ENCODE peak calls at places on chromosomes 1 and 21, in nine cellular contexts. R is fibroblast of lung, E is heart right ventricle, T is transverse colon, F is MM.1S, B is mesendoderm, S is HCT116, K is neural progenitor cell, A is Karpas-422. W is an unnamed sample.

GRCh38 chr1:185446131-185446530 is 129.1 kb upstream of the IVNS1ABP start:
- DNase-seq in R (no peak), E (no peak), T (no peak), F (no peak), B (no peak), S (no peak), K (no peak), A (no peak), W (no peak)

GRCh38 chr1:2169200-2169836 is 25.3 kb downstream of the FAAP20 start:
- DNase-seq in R (no peak), E (no peak), T (no peak), F (no peak), B (no peak), S (no peak), K (no peak), A (no peak), W (no peak)

GRCh38 chr1:115240321-115240720 is 97.7 kb downstream of the NGF start:
- DNase-seq in R (peak), E (no peak), T (no peak), F (no peak), B (no peak), S (no peak), K (no peak), A (no peak), W (no peak)

GRCh38 chr21:36104306-36105300 is 30.3 kb upstream of the CBR3 start:
- DNase-seq in R (peak), E (peak), T (peak), F (no peak), B (peak), S (peak), K (peak), A (peak), W (peak)

GRCh38 chr1:157773723-157774350 is 3.1 kb downstream of the FCRL2 start:
- DNase-seq in R (no peak), E (no peak), T (peak), F (peak), B (peak), S (no peak), K (peak), A (peak), W (no peak)

GRCh38 chr1:83932281-83932680 is 66.7 kb downstream of the TTLL7 start:
- DNase-seq in R (no peak), E (no peak), T (no peak), F (no peak), B (no peak), S (no peak), K (no peak), A (no peak), W (no peak)

GRCh38 chr1:10901894-10902805 is 105.7 kb upstream of the CASZ1 start:
- DNase-seq in R (no peak), E (no peak), T (no peak), F (no peak), B (peak), S (no peak), K (no peak), A (no peak), W (no peak)

GRCh38 chr1:174118726-174119125 is 40.6 kb upstream of the RABGAP1L start:
- DNase-seq in R (no peak), E (no peak), T (no peak), F (no peak), B (no peak), S (no peak), K (no peak), A (no peak), W (no peak)

GRCh38 chr1:54265661-54266060 is 65.7 kb downstream of the MRPL37 start:
- DNase-seq in R (no peak), E (no peak), T (no peak), F (no peak), B (no peak), S (no peak), K (no peak), A (no peak), W (no peak)

GRCh38 chr1:54270543-54270942 is 70.6 kb downstream of the MRPL37 start:
- DNase-seq in R (no peak), E (no peak), T (no peak), F (no peak), B (no peak), S (no peak), K (no peak), A (no peak), W (no peak)

GRCh38 chr1:54268714-54269297 is 68.8 kb downstream of the MRPL37 start:
- DNase-seq in R (no peak), E (no peak), T (no peak), F (no peak), B (no peak), S (no peak), K (no peak), A (no peak), W (no peak)

GRCh38 chr1:54266195-54266594 is 66.2 kb downstream of the MRPL37 start:
- DNase-seq in R (no peak), E (no peak), T (no peak), F (no peak), B (no peak), S (no peak), K (no peak), A (no peak), W (no peak)

DNA sequence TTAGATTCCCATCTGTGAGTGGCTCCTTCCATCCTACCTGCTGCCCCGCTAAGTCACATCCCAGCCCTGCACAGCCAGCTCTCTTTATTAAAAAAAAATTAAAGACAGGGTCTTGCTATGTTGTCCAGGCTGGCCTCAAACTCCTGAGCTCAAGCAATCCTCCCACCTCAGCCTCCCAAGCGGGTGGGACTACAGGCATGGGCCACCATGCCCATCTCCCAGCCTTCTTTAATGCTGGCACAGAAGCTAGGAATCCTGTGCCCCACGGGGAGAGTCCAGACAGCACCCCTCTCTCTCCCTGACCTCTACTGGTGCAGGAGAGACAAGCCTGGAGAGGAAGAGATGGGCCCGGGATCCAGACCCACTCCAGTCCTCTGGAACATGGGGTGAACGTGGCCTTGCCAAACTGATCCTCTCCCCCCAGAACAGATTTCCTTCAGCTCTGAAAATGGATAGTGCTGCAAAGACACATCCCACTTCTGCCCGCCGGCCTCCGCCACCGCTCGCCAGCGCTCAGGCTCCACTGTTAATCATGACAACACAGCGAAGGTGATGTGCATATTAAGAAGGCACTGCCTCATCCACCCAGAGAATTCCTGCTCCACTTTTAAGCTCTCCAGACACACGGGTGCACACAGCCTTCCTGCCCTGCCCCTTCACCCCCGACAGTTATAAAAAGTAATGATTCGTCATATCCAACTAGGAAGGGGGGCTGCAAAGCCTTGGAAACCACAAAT is 68.0 kb downstream of the MRPL37 start:
- DNase-seq in R (no peak), E (no peak), T (no peak), F (no peak), B (no peak), S (no peak), K (no peak), A (no peak), W (no peak)
- H3K27ac ChIP-seq in R (no peak), E (no peak), T (no peak), F (no peak), B (no peak), S (no peak), K (no peak), A (no peak), W (no peak)

GRCh38 chr21:45064618-45065399 is 9.6 kb upstream of the ADARB1 start:
- DNase-seq in R (peak), E (no peak), T (no peak), F (no peak), B (peak), S (no peak), K (no peak), A (no peak), W (no peak)
- H3K27ac ChIP-seq in R (no peak), E (no peak), T (no peak), F (no peak), B (no peak), S (no peak), K (no peak), A (no peak), W (no peak)

GRCh38 chr21:43603230-43603626 is 56.1 kb downstream of the HSF2BP start:
- DNase-seq in R (no peak), E (peak), T (no peak), F (no peak), B (no peak), S (no peak), K (no peak), A (no peak), W (no peak)
- H3K27ac ChIP-seq in R (no peak), E (no peak), T (no peak), F (no peak), B (no peak), S (no peak), K (no peak), A (no peak), W (no peak)

GRCh38 chr1:212166296-212167039 is 118.7 kb upstream of the PPP2R5A start:
- DNase-seq in R (no peak), E (peak), T (no peak), F (no peak), B (no peak), S (no peak), K (no peak), A (peak), W (no peak)
- H3K27ac ChIP-seq in R (no peak), E (peak), T (no peak), F (no peak), B (no peak), S (no peak), K (no peak), A (no peak), W (no peak)

GRCh38 chr1:8905582-8906191 is 27.2 kb upstream of the ENO1 start:
- DNase-seq in R (peak), E (no peak), T (no peak), F (no peak), B (no peak), S (no peak), K (no peak), A (no peak), W (no peak)

GRCh38 chr1:8903908-8904650 is 25.6 kb upstream of the ENO1 start:
- DNase-seq in R (peak), E (no peak), T (peak), F (no peak), B (peak), S (no peak), K (no peak), A (no peak), W (peak)

GRCh38 chr1:8902765-8903164 is 24.3 kb upstream of the ENO1 start:
- DNase-seq in R (peak), E (no peak), T (no peak), F (no peak), B (no peak), S (no peak), K (no peak), A (no peak), W (no peak)

GRCh38 chr1:8899046-8899445 is 20.6 kb upstream of the ENO1 start:
- DNase-seq in R (no peak), E (no peak), T (no peak), F (no peak), B (no peak), S (no peak), K (no peak), A (no peak), W (no peak)

DNA sequence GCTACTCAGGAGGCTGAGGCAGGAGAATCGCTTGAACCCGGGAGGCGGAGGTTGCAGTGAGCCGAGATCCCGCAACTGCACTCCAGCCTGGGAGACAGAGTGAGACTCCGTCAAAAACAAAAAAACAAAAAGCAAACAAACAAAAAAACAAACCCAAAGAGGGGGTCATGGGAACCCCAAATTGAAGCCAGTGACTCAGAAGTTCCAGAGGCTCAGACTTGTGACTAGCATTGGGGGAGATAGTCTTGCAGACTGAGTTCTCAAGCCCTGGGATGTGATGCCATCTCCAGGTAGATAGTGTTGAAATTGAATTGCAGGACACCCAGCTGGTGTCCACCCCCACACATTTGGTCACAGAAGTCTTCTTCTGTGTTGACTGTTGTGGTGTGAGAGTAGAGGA is 24.9 kb upstream of the ENO1 start:
- DNase-seq in R (peak), E (no peak), T (no peak), F (peak), B (no peak), S (no peak), K (no peak), A (no peak), W (peak)
- H3K27ac ChIP-seq in R (peak), E (no peak), T (no peak), F (no peak), B (peak), S (peak), K (no peak), A (no peak), W (peak)

GRCh38 chr1:55038552-55038838 is 853 bp upstream of the PCSK9 start:
- DNase-seq in R (no peak), E (no peak), T (no peak), F (no peak), B (no peak), S (no peak), K (no peak), A (no peak), W (no peak)
- H3K27ac ChIP-seq in R (no peak), E (no peak), T (no peak), F (no peak), B (no peak), S (no peak), K (no peak), A (no peak), W (no peak)

GRCh38 chr1:198906739-198907422 is 268.0 kb downstream of the PTPRC start:
- DNase-seq in R (no peak), E (no peak), T (no peak), F (no peak), B (no peak), S (no peak), K (no peak), A (no peak), W (no peak)
- H3K27ac ChIP-seq in R (no peak), E (peak), T (no peak), F (no peak), B (no peak), S (no peak), K (no peak), A (no peak), W (no peak)

DNA sequence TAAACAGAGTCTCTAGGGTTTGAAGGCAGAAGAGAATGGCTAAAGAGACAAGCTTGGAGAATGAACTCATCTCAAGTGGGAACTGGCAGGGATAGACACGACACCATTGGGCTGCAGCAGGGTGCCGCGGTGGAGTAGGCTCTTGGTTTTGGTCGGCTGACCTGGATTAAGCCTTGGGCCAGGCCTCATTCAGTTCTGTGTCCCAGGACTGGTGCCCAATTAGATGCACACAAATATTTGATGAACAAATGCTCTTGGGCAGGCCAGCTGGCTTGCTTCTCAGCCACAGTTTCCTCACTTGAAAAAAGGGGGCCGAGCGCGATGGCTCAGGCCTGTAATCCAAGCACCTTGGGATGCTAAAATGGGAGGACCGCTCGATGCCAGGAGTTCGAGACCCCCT is 53.4 kb upstream of the CITED4 start:
- DNase-seq in R (no peak), E (no peak), T (no peak), F (no peak), B (no peak), S (no peak), K (no peak), A (no peak), W (no peak)
- H3K27ac ChIP-seq in R (no peak), E (no peak), T (no peak), F (no peak), B (no peak), S (no peak), K (no peak), A (no peak), W (no peak)

GRCh38 chr1:53542551-53542950 is 83.4 kb downstream of the DMRTB1 start:
- DNase-seq in R (no peak), E (no peak), T (no peak), F (no peak), B (no peak), S (no peak), K (no peak), A (no peak), W (no peak)

GRCh38 chr1:53541263-53541625 is 82.0 kb downstream of the DMRTB1 start:
- DNase-seq in R (no peak), E (no peak), T (no peak), F (no peak), B (no peak), S (no peak), K (no peak), A (no peak), W (no peak)

GRCh38 chr1:53540604-53541262 is 81.5 kb downstream of the DMRTB1 start:
- DNase-seq in R (no peak), E (no peak), T (no peak), F (no peak), B (no peak), S (no peak), K (no peak), A (no peak), W (no peak)

GRCh38 chr1:53543130-53543770 is 84.1 kb downstream of the DMRTB1 start:
- DNase-seq in R (no peak), E (no peak), T (no peak), F (no peak), B (no peak), S (no peak), K (no peak), A (no peak), W (peak)

DNA sequence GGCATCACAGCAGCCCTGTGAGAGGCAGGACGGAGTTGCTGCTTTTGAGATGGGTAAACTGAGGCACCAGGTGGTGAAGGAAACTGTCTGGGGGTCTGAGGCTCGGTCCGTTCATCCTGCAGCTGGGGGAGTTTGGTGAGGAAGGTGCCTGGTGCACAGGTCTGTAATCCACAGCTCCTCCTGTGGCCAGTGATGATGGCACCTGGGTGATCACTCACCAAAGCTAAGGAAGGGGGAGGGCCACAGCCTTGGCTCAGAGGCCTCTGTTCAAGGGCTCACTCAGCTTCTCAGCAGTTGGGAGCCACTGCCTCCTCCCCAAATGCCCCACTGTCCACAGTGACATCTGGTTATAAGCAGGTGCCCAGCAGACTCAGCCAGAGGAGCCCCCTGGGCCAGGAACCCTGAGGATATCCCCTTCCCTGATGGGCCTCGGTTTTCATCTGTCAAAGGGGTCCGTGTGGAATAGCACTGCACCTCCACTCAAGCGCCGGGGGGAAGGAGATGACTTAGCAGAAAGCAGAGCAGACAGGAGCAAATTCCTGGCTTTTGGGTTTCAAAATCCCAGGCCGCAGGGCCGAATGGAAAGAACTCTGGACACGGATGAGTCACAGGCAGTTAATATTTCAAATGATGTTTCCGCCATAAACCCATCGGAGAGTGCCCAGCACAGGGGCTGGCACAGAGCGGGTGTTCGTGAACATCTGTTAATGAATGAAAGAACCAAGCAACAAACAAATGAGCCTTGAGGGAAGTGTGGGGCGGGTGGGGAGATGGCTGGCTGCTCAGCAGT is 82.8 kb downstream of the DMRTB1 start:
- DNase-seq in R (peak), E (no peak), T (peak), F (peak), B (peak), S (peak), K (peak), A (peak), W (peak)
- H3K27ac ChIP-seq in R (peak), E (no peak), T (peak), F (no peak), B (no peak), S (peak), K (no peak), A (no peak), W (peak)

DNA sequence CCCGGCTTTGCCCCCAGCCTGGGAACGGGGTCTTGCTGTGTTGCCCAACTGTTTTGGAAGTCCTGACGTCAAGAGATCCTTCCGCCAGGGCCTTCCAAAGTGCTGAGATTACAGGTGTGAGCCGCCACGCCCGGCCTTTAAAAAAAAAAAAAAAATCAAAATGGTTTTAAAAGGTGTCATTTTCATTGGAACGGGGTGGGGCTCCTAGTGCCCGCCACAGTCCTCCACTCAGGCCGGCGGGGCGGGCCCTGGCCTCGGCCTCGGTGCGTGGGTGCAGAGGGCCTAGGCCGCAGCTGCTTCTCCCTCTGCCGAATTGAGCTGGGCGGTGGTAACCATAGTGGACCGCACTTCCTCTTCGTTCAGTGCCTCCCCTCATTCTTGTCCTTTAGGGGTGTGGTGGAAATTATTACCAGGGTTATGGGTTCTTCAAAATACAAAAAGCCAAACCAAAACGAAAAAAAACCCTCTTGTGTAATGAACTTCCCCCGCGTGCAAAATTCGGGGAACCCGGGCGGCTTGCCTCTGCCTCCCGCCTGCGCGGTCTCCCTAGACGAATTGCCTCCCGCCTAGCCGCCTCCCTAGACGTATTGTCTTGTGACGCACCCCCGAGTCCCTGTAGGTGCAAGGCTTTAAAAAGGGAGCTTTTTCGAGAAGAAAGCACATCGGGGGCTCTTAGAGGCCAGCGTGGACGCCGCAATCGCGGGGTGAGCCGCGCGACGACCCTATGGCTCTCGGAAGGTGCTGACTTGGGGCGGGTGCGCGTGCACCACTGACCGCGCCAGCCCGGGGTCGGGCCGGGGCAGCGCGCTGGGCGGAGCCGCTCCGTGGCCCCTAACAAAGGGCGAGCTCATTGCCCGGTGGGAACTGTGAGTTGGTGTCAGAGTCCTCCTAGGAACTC is 10.5 kb upstream of the SPEN start:
- DNase-seq in R (no peak), E (peak), T (peak), F (no peak), B (no peak), S (no peak), K (peak), A (no peak), W (no peak)
- H3K27ac ChIP-seq in R (peak), E (peak), T (peak), F (no peak), B (no peak), S (peak), K (no peak), A (no peak), W (no peak)

W was measured in mesenchymal stem cell.